ENCODE peak calls at places on chromosomes 13 and 19, in ten cellular contexts. O is body of pancreas, W is tibial artery, G is ascending aorta, H is cardiac muscle cell, E is GM12878, Y is mucosa of descending colon, N is sigmoid colon, V is adrenal gland, J is A549. U is an unnamed sample.

GRCh38 chr19:37412700-37413099 is 41.8 kb downstream of the ZNF527 start:
- DNase-seq in O (no peak), W (no peak), G (no peak), H (no peak), E (no peak), Y (no peak), N (no peak), V (no peak), J (no peak), U (no peak)

GRCh38 chr13:48859168-48860105 is 116.3 kb upstream of the FNDC3A start:
- DNase-seq in O (no peak), W (no peak), G (no peak), H (no peak), E (no peak), Y (no peak), N (no peak), V (peak; percentile 69), J (no peak), U (no peak)

GRCh38 chr13:43978688-43979087 is 99.0 kb downstream of the LACC1 start:
- DNase-seq in O (peak; percentile 46), W (no peak), G (no peak), H (no peak), E (no peak), Y (no peak), N (no peak), V (no peak), J (no peak), U (no peak)

GRCh38 chr19:280541-281007 is 10.6 kb downstream of the PLPP2 start:
- DNase-seq in O (no peak), W (peak; percentile 45), G (no peak), H (no peak), E (no peak), Y (no peak), N (no peak), V (peak; percentile 21), J (no peak), U (no peak)

GRCh38 chr13:100532090-100532766 is 56.4 kb downstream of the GGACT start:
- DNase-seq in O (peak; percentile 73), W (no peak), G (no peak), H (no peak), E (no peak), Y (no peak), N (peak; percentile 52), V (no peak), J (no peak), U (no peak)

GRCh38 chr19:4083677-4084546 is 17.2 kb upstream of the ZBTB7A start:
- DNase-seq in O (no peak), W (no peak), G (no peak), H (no peak), E (no peak), Y (peak; percentile 80), N (no peak), V (peak; percentile 60), J (no peak), U (no peak)

GRCh38 chr19:33388817-33389573 is 15.5 kb downstream of the CEBPG start:
- DNase-seq in O (peak; percentile 8), W (peak; percentile 76), G (no peak), H (no peak), E (no peak), Y (peak; percentile 27), N (peak; percentile 71), V (peak; percentile 58), J (no peak), U (peak; percentile 59)

GRCh38 chr13:33204130-33204927 is 81.2 kb downstream of the STARD13 start:
- DNase-seq in O (peak; percentile 88), W (peak; percentile 87), G (no peak), H (peak; percentile 95), E (peak; percentile 78), Y (no peak), N (peak; percentile 96), V (peak; percentile 88), J (no peak), U (peak; percentile 15)

GRCh38 chr13:28326081-28326480 is 168.8 kb downstream of the FLT1 start:
- DNase-seq in O (no peak), W (no peak), G (no peak), H (no peak), E (no peak), Y (no peak), N (no peak), V (no peak), J (no peak), U (no peak)

GRCh38 chr19:35112995-35113693 is 2.5 kb upstream of the FXYD3 start:
- DNase-seq in O (no peak), W (no peak), G (no peak), H (no peak), E (no peak), Y (no peak), N (no peak), V (no peak), J (no peak), U (no peak)

GRCh38 chr19:34241513-34242337 is 12.6 kb upstream of the GARRE1 start:
- DNase-seq in O (peak; percentile 80), W (no peak), G (no peak), H (no peak), E (no peak), Y (peak; percentile 83), N (no peak), V (peak; percentile 54), J (peak; percentile 76), U (peak; percentile 23)

GRCh38 chr13:111663505-111663904 is 343.1 kb downstream of the TEX29 start:
- DNase-seq in O (no peak), W (no peak), G (no peak), H (no peak), E (no peak), Y (no peak), N (no peak), V (no peak), J (no peak), U (no peak)

GRCh38 chr13:110382229-110382628 is 75.1 kb downstream of the COL4A2 start:
- DNase-seq in O (no peak), W (no peak), G (no peak), H (peak; percentile 62), E (no peak), Y (no peak), N (no peak), V (no peak), J (peak; percentile 59), U (no peak)

GRCh38 chr13:75405976-75406703 is 75.8 kb downstream of the TBC1D4 start:
- DNase-seq in O (no peak), W (no peak), G (no peak), H (peak; percentile 66), E (no peak), Y (no peak), N (no peak), V (no peak), J (no peak), U (no peak)

GRCh38 chr13:66803759-66804456 is 426.2 kb downstream of the PCDH9 start:
- DNase-seq in O (no peak), W (no peak), G (no peak), H (no peak), E (no peak), Y (no peak), N (no peak), V (no peak), J (no peak), U (peak; percentile 1)

GRCh38 chr13:20526664-20527063 is 1.0 kb upstream of the CRYL1 start:
- DNase-seq in O (no peak), W (no peak), G (no peak), H (peak; percentile 26), E (no peak), Y (no peak), N (no peak), V (peak; percentile 52), J (no peak), U (peak; percentile 9)

GRCh38 chr19:623974-624373 is 9.4 kb downstream of the POLRMT start:
- DNase-seq in O (no peak), W (no peak), G (no peak), H (peak; percentile 76), E (no peak), Y (no peak), N (no peak), V (no peak), J (peak; percentile 94), U (no peak)

DNA sequence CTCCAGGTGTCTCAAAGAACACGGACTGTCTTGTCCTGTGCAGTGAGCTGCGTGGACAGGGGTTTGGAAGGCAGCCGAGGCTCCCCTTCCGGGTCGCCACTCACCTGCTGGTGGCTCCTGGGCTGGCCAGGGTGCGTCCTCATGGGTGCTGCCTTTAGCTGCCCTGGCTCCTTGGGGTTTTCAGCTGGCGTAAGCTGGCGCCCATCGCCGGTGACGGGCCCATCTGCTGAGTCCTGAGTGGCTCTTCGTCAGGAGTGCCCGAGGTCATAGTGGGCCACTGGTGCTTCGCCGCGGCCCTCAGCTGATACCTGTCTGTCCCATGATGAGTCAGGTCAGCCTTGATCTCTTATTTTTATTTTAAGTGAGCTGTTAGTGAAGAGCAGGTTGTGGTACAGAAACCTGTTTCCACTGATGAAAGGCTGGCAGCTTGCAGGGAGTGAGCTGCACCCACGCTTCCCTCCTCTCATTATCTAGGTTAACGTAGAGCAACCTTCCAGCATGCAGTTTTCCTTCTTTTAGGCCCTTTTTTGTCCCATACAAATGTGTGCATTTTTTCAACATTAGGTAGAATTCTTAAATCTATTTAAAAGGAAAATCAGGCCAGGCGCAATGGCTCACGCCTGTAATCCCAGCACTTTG is 18.4 kb downstream of the EPN1 start:
- DNase-seq in O (no peak), W (peak; percentile 23), G (no peak), H (no peak), E (no peak), Y (no peak), N (peak; percentile 48), V (no peak), J (no peak), U (no peak)
- TF ChIP-seq CTCF in O (no peak), W (no peak), G (no peak), H (no peak), E (no peak), Y (no peak), N (no peak), V (no peak), J (no peak), U (no peak)

GRCh38 chr19:10009714-10010224 is 535 bp downstream of the COL5A3 start:
- DNase-seq in O (no peak), W (no peak), G (no peak), H (no peak), E (no peak), Y (no peak), N (no peak), V (no peak), J (no peak), U (no peak)
- H3K4me3 ChIP-seq in O (no peak overlapping the region), W (peak overlapping the region; percentile 57), G (peak overlapping the region; percentile 47), H (no peak overlapping the region), E (no peak overlapping the region), Y (no peak overlapping the region), N (peak overlapping the region; percentile 52), V (peak overlapping the region; percentile 13), J (peak overlapping the region; percentile 41), U (no peak overlapping the region)

DNA sequence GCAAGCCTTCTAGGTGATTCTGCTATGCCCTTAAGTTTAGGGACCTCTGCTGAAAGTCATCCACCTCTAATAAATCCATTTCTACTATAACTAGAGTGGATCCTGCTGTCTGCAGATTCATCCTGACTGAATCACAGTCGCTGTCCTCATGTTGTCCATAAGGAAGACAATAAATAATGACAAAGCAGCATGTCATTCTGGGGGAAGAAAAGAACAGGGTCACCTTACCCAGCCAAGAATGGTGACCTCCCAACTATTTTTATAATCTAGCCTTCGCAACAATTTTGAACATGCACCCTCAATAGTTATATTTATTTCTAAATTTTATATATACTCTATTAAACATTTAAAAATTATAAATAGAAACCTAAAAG is 45.0 kb upstream of the UBE2L5 start:
- DNase-seq in O (no peak), W (no peak), G (no peak), H (no peak), E (no peak), Y (no peak), N (no peak), V (no peak), J (no peak), U (no peak)
- H3K4me1 ChIP-seq in O (no peaks in the 10 kb centered on the region), W (no peaks in the 10 kb centered on the region), G (no peaks in the 10 kb centered on the region), H (peaks cover 19% of the 10 kb centered on the region), E (peaks cover 48% of the 10 kb centered on the region), Y (peaks cover 11% of the 10 kb centered on the region), N (no peaks in the 10 kb centered on the region), V (no peaks in the 10 kb centered on the region), J (no peaks in the 10 kb centered on the region), U (peaks cover 24% of the 10 kb centered on the region)

GRCh38 chr19:30406220-30406944 is 34.2 kb downstream of the ZNF536 start:
- DNase-seq in O (no peak), W (no peak), G (no peak), H (no peak), E (no peak), Y (no peak), N (no peak), V (peak; percentile 72), J (peak; percentile 56), U (peak; percentile 54)
- TF ChIP-seq CTCF in O (peak; percentile 23), W (no peak), G (no peak), H (no peak), E (peak; percentile 36), Y (no peak), N (peak; percentile 10), V (peak; percentile 57), J (peak; percentile 38), U (peak; percentile 45)

U was measured in thyroid gland.